ENCODE peak calls at places on chromosomes 2 and 18, in four cellular contexts. B, N, J and Z are unnamed samples.

GRCh38 chr18:59239627-59240026 is 19.7 kb downstream of the GRP start:
- DNase-seq in B (no peak), N (no peak), J (no peak), Z (no peak)

GRCh38 chr2:84904717-84905174 is 710 bp upstream of the TMSB10 start:
- DNase-seq in B (peak), N (no peak), J (no peak), Z (peak)

GRCh38 chr2:288002-288742 is at the start of gene ALKAL2:
- DNase-seq in B (peak), N (no peak), J (no peak), Z (no peak)

GRCh38 chr2:39679805-39680204 is 14.1 kb downstream of the TMEM178A start:
- DNase-seq in B (no peak), N (no peak), J (no peak), Z (no peak)

GRCh38 chr18:78776151-78776550 is 203.5 kb upstream of the SALL3 start:
- DNase-seq in B (no peak), N (no peak), J (no peak), Z (no peak)

GRCh38 chr2:77519164-77519887 is 2.9 kb downstream of the LRRTM4 start:
- DNase-seq in B (no peak), N (no peak), J (no peak), Z (no peak)

GRCh38 chr2:161436411-161436810 is 20.3 kb downstream of the TBR1 start:
- DNase-seq in B (no peak), N (no peak), J (no peak), Z (no peak)

GRCh38 chr2:85584857-85585780 is 888 bp downstream of the VAMP5 start:
- DNase-seq in B (peak), N (peak), J (no peak), Z (peak)

GRCh38 chr2:216650607-216651229 is 17.5 kb downstream of the IGFBP2 start:
- DNase-seq in B (no peak), N (peak), J (no peak), Z (no peak)

GRCh38 chr18:46657115-46657955 is at the start of gene LOXHD1:
- DNase-seq in B (no peak), N (no peak), J (no peak), Z (no peak)

GRCh38 chr18:76953186-76953982 is 131.0 kb downstream of the ZNF236 start:
- DNase-seq in B (peak), N (no peak), J (no peak), Z (no peak)

GRCh38 chr18:6327895-6328623 is 86.7 kb downstream of the L3MBTL4 start:
- DNase-seq in B (no peak), N (peak), J (no peak), Z (no peak)

GRCh38 chr2:73841912-73842738 is 13.4 kb downstream of the STAMBP start:
- DNase-seq in B (no peak), N (peak), J (no peak), Z (peak)

GRCh38 chr18:14970027-14970426 is 222.1 kb downstream of the ANKRD30B start:
- DNase-seq in B (no peak), N (no peak), J (no peak), Z (no peak)

GRCh38 chr2:46097714-46098480 is 199.3 kb upstream of the EPAS1 start:
- DNase-seq in B (no peak), N (peak), J (no peak), Z (peak)

GRCh38 chr2:144137705-144138428 is 382.1 kb downstream of the ZEB2 start:
- DNase-seq in B (no peak), N (peak), J (no peak), Z (no peak)

GRCh38 chr2:240713071-240713927 is 21.6 kb downstream of the AQP12A start:
- DNase-seq in B (no peak), N (no peak), J (no peak), Z (no peak)

GRCh38 chr2:26503238-26503880 is 25.4 kb upstream of the OTOF start:
- DNase-seq in B (peak), N (peak), J (no peak), Z (peak)

GRCh38 chr18:26233208-26233607 is 7.0 kb downstream of the TAF4B start:
- DNase-seq in B (no peak), N (peak), J (no peak), Z (no peak)

GRCh38 chr2:193885419-193885818 is 1690.7 kb upstream of the TMEFF2 start:
- DNase-seq in B (no peak), N (no peak), J (no peak), Z (no peak)

DNA sequence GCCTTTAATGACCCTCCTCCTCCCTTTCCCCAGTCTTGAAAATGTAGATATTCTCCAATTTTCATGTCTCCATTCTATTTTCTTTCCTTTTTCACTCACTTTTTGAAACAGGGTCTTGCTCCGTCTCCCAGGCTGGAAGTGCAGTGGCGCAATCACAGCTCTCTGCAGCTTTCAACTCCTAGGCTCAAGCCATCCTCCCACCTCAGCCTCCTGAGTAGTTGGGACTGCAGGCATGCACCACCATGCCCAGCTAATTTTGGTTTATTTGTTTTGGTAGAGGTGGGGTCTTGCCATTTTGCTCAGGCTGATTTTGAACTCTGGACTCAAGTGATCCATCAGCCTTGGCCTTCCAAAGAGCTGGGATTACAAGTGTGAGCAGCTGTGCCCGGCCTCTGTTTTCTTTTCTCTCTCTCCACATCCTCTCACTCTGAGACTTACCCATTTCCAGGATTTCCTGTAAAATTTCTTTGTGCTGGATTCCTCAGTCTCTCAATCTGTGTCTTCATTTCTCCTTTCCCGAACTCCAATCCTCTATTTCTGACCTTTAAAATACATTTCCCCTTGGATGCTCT is 113.1 kb downstream of the PLB1 start:
- DNase-seq in B (no peak), N (no peak), J (no peak), Z (no peak)
- TF ChIP-seq PBX3 in B (no peak), N (no peak), J (no peak), Z (no peak)

GRCh38 chr2:136206613-136207012 is 88.7 kb upstream of the CXCR4 start:
- DNase-seq in B (no peak), N (no peak), J (peak), Z (no peak)
- TF ChIP-seq PBX3 in B (no peak), N (no peak), J (no peak), Z (no peak)

DNA sequence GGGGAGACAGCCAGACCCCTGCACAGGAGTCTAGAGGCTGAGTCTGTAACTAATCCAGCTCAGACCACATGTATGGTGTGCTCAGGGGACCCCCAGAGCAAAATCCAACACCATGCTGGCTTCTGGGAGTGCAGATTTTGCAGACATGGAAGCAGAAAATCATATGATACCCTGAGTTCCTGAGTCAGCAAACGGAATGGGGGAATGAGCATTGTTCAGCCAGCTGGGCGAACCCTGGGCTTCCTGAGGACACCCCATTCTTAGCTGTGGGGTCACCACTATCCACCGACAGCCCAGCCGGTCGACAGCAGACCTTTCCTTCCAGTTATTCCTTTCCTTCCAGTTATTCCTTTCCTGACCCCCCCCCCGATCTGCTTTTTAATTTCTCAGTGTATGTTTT is 322.9 kb downstream of the GBX2 start:
- DNase-seq in B (no peak), N (no peak), J (no peak), Z (no peak)
- TF ChIP-seq PBX3 in B (no peak), N (no peak), J (no peak), Z (no peak)

GRCh38 chr2:142139384-142139783 is 8.6 kb upstream of the LRP1B start:
- DNase-seq in B (peak), N (no peak), J (no peak), Z (no peak)

GRCh38 chr2:142136571-142136970 is 5.8 kb upstream of the LRP1B start:
- DNase-seq in B (no peak), N (no peak), J (no peak), Z (no peak)

GRCh38 chr2:142144547-142144946 is 13.7 kb upstream of the LRP1B start:
- DNase-seq in B (no peak), N (no peak), J (no peak), Z (no peak)

GRCh38 chr2:142142595-142142994 is 11.8 kb upstream of the LRP1B start:
- DNase-seq in B (no peak), N (no peak), J (no peak), Z (no peak)

GRCh38 chr2:142140434-142140845 is 9.6 kb upstream of the LRP1B start:
- DNase-seq in B (no peak), N (peak), J (no peak), Z (peak)
- TF ChIP-seq PBX3 in B (no peak), N (no peak), J (no peak), Z (no peak)

GRCh38 chr2:69946351-69947077 is 14.9 kb downstream of the ASPRV1 start:
- DNase-seq in B (no peak), N (peak), J (peak), Z (peak)
- TF ChIP-seq PBX3 in B (no peak), N (no peak), J (no peak), Z (no peak)

DNA sequence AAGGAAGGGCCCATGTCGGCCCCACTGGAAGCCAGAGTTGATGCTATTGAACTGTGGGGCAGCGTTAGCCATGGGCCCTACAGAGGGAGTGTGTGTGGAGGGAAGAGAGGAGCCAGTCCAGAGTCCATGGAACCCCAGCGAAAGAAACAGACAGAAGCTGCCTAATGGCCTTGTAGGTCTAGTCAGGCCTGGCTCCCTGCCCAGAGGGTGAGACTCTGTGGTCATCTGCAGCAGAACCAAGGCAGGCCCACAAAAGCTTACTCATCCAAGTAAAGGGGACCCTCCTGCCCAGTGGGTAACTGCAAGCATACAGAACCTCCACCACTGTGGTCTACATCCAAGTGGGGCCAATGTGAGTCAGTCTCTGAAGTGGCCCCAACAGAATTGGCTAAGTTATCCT is 439.8 kb downstream of the TGIF1 start:
- DNase-seq in B (no peak), N (peak), J (no peak), Z (no peak)
- TF ChIP-seq PBX3 in B (no peak), N (no peak), J (no peak), Z (no peak)

GRCh38 chr2:158481116-158481515 is 24.4 kb downstream of the PKP4 start:
- DNase-seq in B (no peak), N (no peak), J (no peak), Z (no peak)
- TF ChIP-seq PBX3 in B (no peak), N (no peak), J (no peak), Z (no peak)

GRCh38 chr2:150690870-150691269 is 203.4 kb upstream of the RND3 start:
- DNase-seq in B (no peak), N (no peak), J (no peak), Z (no peak)
- TF ChIP-seq PBX3 in B (no peak), N (no peak), J (no peak), Z (no peak)